ENCODE peak calls at places on chromosomes 6 and 20, in four cellular contexts. R is NK-92 treated with Interleukin-12 subunit alpha and Interleukin-12 subunit beta, amount 100 ng/mL, for 24 hours; O is activated naive CD8-positive, alpha-beta T cell treated with anti-CD3 and anti-CD28 coated beads, Interleukin-2, amount 50 U/mL, for 24 hours; Z is GM20000. F is an unnamed sample.

GRCh38 chr6:26520840-26521484 is 17.2 kb upstream of the HMGN4 start:
- DNase-seq in Z (peak; percentile 97), R (peak; percentile 84), O (peak; percentile 82), F (peak; percentile 80)

GRCh38 chr20:38657390-38657789 is 55.8 kb downstream of the ARHGAP40 start:
- DNase-seq in O (no peak), Z (no peak), R (no peak), F (no peak)

GRCh38 chr6:52549428-52549827 is 27.4 kb downstream of the TRAM2 start:
- DNase-seq in Z (no peak), R (no peak), O (no peak), F (no peak)

GRCh38 chr6:19268718-19269117 is 568.5 kb upstream of the ID4 start:
- DNase-seq in R (no peak), O (no peak), Z (no peak), F (no peak)

GRCh38 chr6:140044626-140045025 is 670.2 kb upstream of the CITED2 start:
- DNase-seq in Z (no peak), O (no peak), R (no peak), F (no peak)

GRCh38 chr20:41650221-41650948 is 32.2 kb upstream of the CHD6 start:
- DNase-seq in O (no peak), Z (no peak), R (no peak), F (no peak)

GRCh38 chr6:35737413-35738211 is 780 bp downstream of the ARMC12 start:
- DNase-seq in Z (peak; percentile 73), O (no peak), R (no peak), F (no peak)

GRCh38 chr6:85047818-85048217 is 283.4 kb upstream of the TBX18 start:
- DNase-seq in R (no peak), O (no peak), Z (no peak), F (no peak)

GRCh38 chr6:166757226-166758135 is 130.4 kb upstream of the RPS6KA2 start:
- DNase-seq in R (no peak), Z (no peak), O (peak; percentile 13), F (no peak)

GRCh38 chr6:73558624-73559398 is 38.0 kb upstream of the EEF1A1 start:
- DNase-seq in O (no peak), Z (no peak), R (no peak), F (no peak)

GRCh38 chr6:42851599-42851998 is 27.8 kb upstream of the RPL7L1 start:
- DNase-seq in O (no peak), R (no peak), Z (no peak), F (no peak)

GRCh38 chr20:5945963-5946362 is 4.4 kb downstream of the TRMT6 start:
- DNase-seq in O (no peak), Z (no peak), R (no peak), F (no peak)

GRCh38 chr6:6332240-6332639 is 11.8 kb upstream of the F13A1 start:
- DNase-seq in R (no peak), O (no peak), Z (peak; percentile 43), F (peak; percentile 44)

GRCh38 chr6:25035451-25036435 is 100.0 kb upstream of the RIPOR2 start:
- DNase-seq in Z (peak; percentile 32), R (no peak), O (no peak), F (no peak)

GRCh38 chr6:168407842-168408241 is 33.1 kb upstream of the SMOC2 start:
- DNase-seq in Z (no peak), R (no peak), O (no peak), F (no peak)

GRCh38 chr20:58103961-58104360 is 124.5 kb downstream of the ANKRD60 start:
- DNase-seq in O (no peak), R (no peak), Z (no peak), F (no peak)

GRCh38 chr6:63705707-63706106 is 70.1 kb downstream of the PHF3 start:
- DNase-seq in O (no peak), R (no peak), Z (no peak), F (no peak)

GRCh38 chr20:59600472-59600871 is 3.9 kb upstream of the PHACTR3 start:
- DNase-seq in R (no peak), O (no peak), Z (no peak), F (no peak)

GRCh38 chr6:144911322-144911721 is 626.2 kb downstream of the UTRN start:
- DNase-seq in O (no peak), Z (no peak), R (no peak), F (no peak)

GRCh38 chr20:24432057-24432456 is 37.4 kb upstream of the SYNDIG1 start:
- DNase-seq in R (no peak), O (no peak), Z (no peak), F (no peak)

GRCh38 chr6:154370545-154370944 is 13.9 kb upstream of the IPCEF1 start:
- DNase-seq in O (no peak), R (no peak), Z (peak; percentile 38), F (no peak)

F was measured in stimulated activated naive B cell treated with anti-CD40 and anti-IgM and Interleukin-4, amounts not matched to agents 10 μg/mL and 1 μg/mL and 100 μg/mL, for 72 hours.